ENCODE peak calls at places on chromosomes 4 and X, in five cellular contexts. One of them, this sample, is unnamed.

GRCh38 chrX:10512258-10512657 is 108.1 kb downstream of the MID1 start:
- DNase-seq in lower leg skin: no peak
- DNase-seq in dermis blood vessel endothelial cell: peak
- DNase-seq in activated CD4-positive, alpha-beta T cell treated with anti-CD3 and anti-CD28 coated beads, Interleukin-2, amount 50 U/mL, for 1 hour: no peak
- DNase-seq in HuH-7.5: no peak
- DNase-seq in this sample: no peak

GRCh38 chr4:122775987-122776836 is 43.7 kb downstream of the BBS12 start:
- DNase-seq in dermis blood vessel endothelial cell: no peak
- DNase-seq in HuH-7.5: no peak
- DNase-seq in lower leg skin: no peak
- DNase-seq in activated CD4-positive, alpha-beta T cell treated with anti-CD3 and anti-CD28 coated beads, Interleukin-2, amount 50 U/mL, for 1 hour: no peak
- DNase-seq in this sample: no peak

GRCh38 chr4:127370495-127371069 is 262.2 kb upstream of the INTU start:
- DNase-seq in dermis blood vessel endothelial cell: no peak
- DNase-seq in lower leg skin: no peak
- DNase-seq in HuH-7.5: no peak
- DNase-seq in activated CD4-positive, alpha-beta T cell treated with anti-CD3 and anti-CD28 coated beads, Interleukin-2, amount 50 U/mL, for 1 hour: no peak
- DNase-seq in this sample: no peak

GRCh38 chr4:22616516-22616915 is 76.2 kb upstream of the GBA3 start:
- DNase-seq in dermis blood vessel endothelial cell: no peak
- DNase-seq in HuH-7.5: no peak
- DNase-seq in activated CD4-positive, alpha-beta T cell treated with anti-CD3 and anti-CD28 coated beads, Interleukin-2, amount 50 U/mL, for 1 hour: no peak
- DNase-seq in lower leg skin: no peak
- DNase-seq in this sample: no peak

GRCh38 chr4:41331224-41331623 is 74.5 kb downstream of the UCHL1 start:
- DNase-seq in HuH-7.5: no peak
- DNase-seq in dermis blood vessel endothelial cell: no peak
- DNase-seq in lower leg skin: no peak
- DNase-seq in activated CD4-positive, alpha-beta T cell treated with anti-CD3 and anti-CD28 coated beads, Interleukin-2, amount 50 U/mL, for 1 hour: no peak
- DNase-seq in this sample: no peak

GRCh38 chr4:4985036-4985435 is 34.2 kb downstream of the CYTL1 start:
- DNase-seq in dermis blood vessel endothelial cell: no peak
- DNase-seq in activated CD4-positive, alpha-beta T cell treated with anti-CD3 and anti-CD28 coated beads, Interleukin-2, amount 50 U/mL, for 1 hour: no peak
- DNase-seq in lower leg skin: no peak
- DNase-seq in HuH-7.5: no peak
- DNase-seq in this sample: no peak

GRCh38 chr4:45317739-45318138 is 591.4 kb upstream of the GNPDA2 start:
- DNase-seq in dermis blood vessel endothelial cell: no peak
- DNase-seq in lower leg skin: no peak
- DNase-seq in HuH-7.5: no peak
- DNase-seq in activated CD4-positive, alpha-beta T cell treated with anti-CD3 and anti-CD28 coated beads, Interleukin-2, amount 50 U/mL, for 1 hour: no peak
- DNase-seq in this sample: no peak

GRCh38 chrX:30302957-30303356 is 6.2 kb downstream of the NR0B1 start:
- DNase-seq in activated CD4-positive, alpha-beta T cell treated with anti-CD3 and anti-CD28 coated beads, Interleukin-2, amount 50 U/mL, for 1 hour: no peak
- DNase-seq in lower leg skin: no peak
- DNase-seq in HuH-7.5: no peak
- DNase-seq in dermis blood vessel endothelial cell: no peak
- DNase-seq in this sample: no peak

GRCh38 chrX:48752498-48752897 is 9.0 kb upstream of the GLOD5 start:
- DNase-seq in dermis blood vessel endothelial cell: no peak
- DNase-seq in HuH-7.5: no peak
- DNase-seq in lower leg skin: no peak
- DNase-seq in activated CD4-positive, alpha-beta T cell treated with anti-CD3 and anti-CD28 coated beads, Interleukin-2, amount 50 U/mL, for 1 hour: no peak
- DNase-seq in this sample: no peak

GRCh38 chr4:70705146-70705855 is 16.5 kb upstream of the RUFY3 start:
- DNase-seq in activated CD4-positive, alpha-beta T cell treated with anti-CD3 and anti-CD28 coated beads, Interleukin-2, amount 50 U/mL, for 1 hour: peak
- DNase-seq in lower leg skin: peak
- DNase-seq in HuH-7.5: peak
- DNase-seq in dermis blood vessel endothelial cell: peak
- DNase-seq in this sample: peak

GRCh38 chr4:156723951-156724668 is 247.5 kb downstream of the PDGFC start:
- DNase-seq in HuH-7.5: no peak
- DNase-seq in activated CD4-positive, alpha-beta T cell treated with anti-CD3 and anti-CD28 coated beads, Interleukin-2, amount 50 U/mL, for 1 hour: no peak
- DNase-seq in lower leg skin: no peak
- DNase-seq in dermis blood vessel endothelial cell: no peak
- DNase-seq in this sample: no peak

GRCh38 chr4:102055805-102056204 is 265.3 kb downstream of the BANK1 start:
- DNase-seq in dermis blood vessel endothelial cell: no peak
- DNase-seq in HuH-7.5: no peak
- DNase-seq in activated CD4-positive, alpha-beta T cell treated with anti-CD3 and anti-CD28 coated beads, Interleukin-2, amount 50 U/mL, for 1 hour: no peak
- DNase-seq in lower leg skin: no peak
- DNase-seq in this sample: no peak

GRCh38 chrX:148504412-148504950 is 4.1 kb downstream of the AFF2 start:
- DNase-seq in HuH-7.5: no peak
- DNase-seq in dermis blood vessel endothelial cell: no peak
- DNase-seq in lower leg skin: no peak
- DNase-seq in activated CD4-positive, alpha-beta T cell treated with anti-CD3 and anti-CD28 coated beads, Interleukin-2, amount 50 U/mL, for 1 hour: no peak
- DNase-seq in this sample: no peak

GRCh38 chr4:8216443-8217245 is 17.6 kb downstream of the SH3TC1 start:
- DNase-seq in HuH-7.5: no peak
- DNase-seq in dermis blood vessel endothelial cell: no peak
- DNase-seq in activated CD4-positive, alpha-beta T cell treated with anti-CD3 and anti-CD28 coated beads, Interleukin-2, amount 50 U/mL, for 1 hour: no peak
- DNase-seq in lower leg skin: no peak
- DNase-seq in this sample: no peak

GRCh38 chr4:36348403-36348938 is 67.1 kb downstream of the DTHD1 start:
- DNase-seq in lower leg skin: no peak
- DNase-seq in activated CD4-positive, alpha-beta T cell treated with anti-CD3 and anti-CD28 coated beads, Interleukin-2, amount 50 U/mL, for 1 hour: no peak
- DNase-seq in dermis blood vessel endothelial cell: no peak
- DNase-seq in HuH-7.5: no peak
- DNase-seq in this sample: no peak

GRCh38 chrX:107632291-107632690 is 4.0 kb downstream of the PRPS1 start:
- DNase-seq in dermis blood vessel endothelial cell: no peak
- DNase-seq in HuH-7.5: no peak
- DNase-seq in activated CD4-positive, alpha-beta T cell treated with anti-CD3 and anti-CD28 coated beads, Interleukin-2, amount 50 U/mL, for 1 hour: no peak
- DNase-seq in lower leg skin: no peak
- DNase-seq in this sample: no peak

GRCh38 chrX:651922-652775 is 21.6 kb downstream of the SHOX start:
- DNase-seq in activated CD4-positive, alpha-beta T cell treated with anti-CD3 and anti-CD28 coated beads, Interleukin-2, amount 50 U/mL, for 1 hour: no peak
- DNase-seq in lower leg skin: peak
- DNase-seq in dermis blood vessel endothelial cell: no peak
- DNase-seq in HuH-7.5: no peak
- DNase-seq in this sample: no peak

GRCh38 chrX:78659955-78660354 is 827 bp upstream of the RTL3 start:
- DNase-seq in HuH-7.5: no peak
- DNase-seq in lower leg skin: no peak
- DNase-seq in activated CD4-positive, alpha-beta T cell treated with anti-CD3 and anti-CD28 coated beads, Interleukin-2, amount 50 U/mL, for 1 hour: no peak
- DNase-seq in dermis blood vessel endothelial cell: no peak
- DNase-seq in this sample: no peak

GRCh38 chrX:123648028-123648810 is 84.6 kb downstream of the THOC2 start:
- DNase-seq in activated CD4-positive, alpha-beta T cell treated with anti-CD3 and anti-CD28 coated beads, Interleukin-2, amount 50 U/mL, for 1 hour: peak
- DNase-seq in HuH-7.5: no peak
- DNase-seq in lower leg skin: no peak
- DNase-seq in dermis blood vessel endothelial cell: peak
- DNase-seq in this sample: peak

GRCh38 chrX:152896450-152896849 is 1.4 kb upstream of the ZNF185 start:
- DNase-seq in HuH-7.5: no peak
- DNase-seq in dermis blood vessel endothelial cell: peak
- DNase-seq in activated CD4-positive, alpha-beta T cell treated with anti-CD3 and anti-CD28 coated beads, Interleukin-2, amount 50 U/mL, for 1 hour: no peak
- DNase-seq in lower leg skin: no peak
- DNase-seq in this sample: no peak

GRCh38 chr4:29972121-29972520 is 748.0 kb upstream of the PCDH7 start:
- DNase-seq in dermis blood vessel endothelial cell: no peak
- DNase-seq in activated CD4-positive, alpha-beta T cell treated with anti-CD3 and anti-CD28 coated beads, Interleukin-2, amount 50 U/mL, for 1 hour: no peak
- DNase-seq in HuH-7.5: no peak
- DNase-seq in lower leg skin: no peak
- DNase-seq in this sample: no peak

GRCh38 chrX:110201799-110202198 is 116.1 kb downstream of the AMMECR1 start:
- DNase-seq in dermis blood vessel endothelial cell: no peak
- DNase-seq in HuH-7.5: no peak
- DNase-seq in activated CD4-positive, alpha-beta T cell treated with anti-CD3 and anti-CD28 coated beads, Interleukin-2, amount 50 U/mL, for 1 hour: no peak
- DNase-seq in lower leg skin: no peak
- DNase-seq in this sample: no peak

GRCh38 chr4:183838987-183839712 is 66.0 kb upstream of the STOX2 start:
- DNase-seq in dermis blood vessel endothelial cell: peak
- DNase-seq in activated CD4-positive, alpha-beta T cell treated with anti-CD3 and anti-CD28 coated beads, Interleukin-2, amount 50 U/mL, for 1 hour: no peak
- DNase-seq in HuH-7.5: no peak
- DNase-seq in lower leg skin: no peak
- DNase-seq in this sample: no peak

GRCh38 chrX:38882894-38883620 is 81.8 kb downstream of the MID1IP1 start:
- DNase-seq in lower leg skin: no peak
- DNase-seq in HuH-7.5: no peak
- DNase-seq in activated CD4-positive, alpha-beta T cell treated with anti-CD3 and anti-CD28 coated beads, Interleukin-2, amount 50 U/mL, for 1 hour: no peak
- DNase-seq in dermis blood vessel endothelial cell: peak
- DNase-seq in this sample: no peak

GRCh38 chr4:57499786-57500185 is 389.6 kb upstream of the IGFBP7 start:
- DNase-seq in lower leg skin: no peak
- DNase-seq in activated CD4-positive, alpha-beta T cell treated with anti-CD3 and anti-CD28 coated beads, Interleukin-2, amount 50 U/mL, for 1 hour: no peak
- DNase-seq in dermis blood vessel endothelial cell: no peak
- DNase-seq in HuH-7.5: peak
- DNase-seq in this sample: no peak

GRCh38 chr4:75429208-75429607 is 85.0 kb downstream of the RCHY1 start:
- DNase-seq in lower leg skin: no peak
- DNase-seq in HuH-7.5: no peak
- DNase-seq in dermis blood vessel endothelial cell: no peak
- DNase-seq in activated CD4-positive, alpha-beta T cell treated with anti-CD3 and anti-CD28 coated beads, Interleukin-2, amount 50 U/mL, for 1 hour: no peak
- DNase-seq in this sample: no peak

GRCh38 chrX:115226929-115227328 is 7.0 kb downstream of the LRCH2 start:
- DNase-seq in dermis blood vessel endothelial cell: peak
- DNase-seq in HuH-7.5: no peak
- DNase-seq in activated CD4-positive, alpha-beta T cell treated with anti-CD3 and anti-CD28 coated beads, Interleukin-2, amount 50 U/mL, for 1 hour: no peak
- DNase-seq in lower leg skin: no peak
- DNase-seq in this sample: no peak

GRCh38 chr4:2924765-2925301 is 38.4 kb downstream of the NOP14 start:
- DNase-seq in HuH-7.5: no peak
- DNase-seq in lower leg skin: peak
- DNase-seq in activated CD4-positive, alpha-beta T cell treated with anti-CD3 and anti-CD28 coated beads, Interleukin-2, amount 50 U/mL, for 1 hour: no peak
- DNase-seq in dermis blood vessel endothelial cell: no peak
- DNase-seq in this sample: no peak

GRCh38 chr4:151158979-151159378 is 59.6 kb downstream of the RPS3A start:
- DNase-seq in lower leg skin: no peak
- DNase-seq in activated CD4-positive, alpha-beta T cell treated with anti-CD3 and anti-CD28 coated beads, Interleukin-2, amount 50 U/mL, for 1 hour: no peak
- DNase-seq in HuH-7.5: no peak
- DNase-seq in dermis blood vessel endothelial cell: no peak
- DNase-seq in this sample: no peak

GRCh38 chr4:185282968-185283367 is 73.6 kb downstream of the SNX25 start:
- DNase-seq in lower leg skin: no peak
- DNase-seq in dermis blood vessel endothelial cell: peak
- DNase-seq in activated CD4-positive, alpha-beta T cell treated with anti-CD3 and anti-CD28 coated beads, Interleukin-2, amount 50 U/mL, for 1 hour: no peak
- DNase-seq in HuH-7.5: no peak
- DNase-seq in this sample: no peak

GRCh38 chr4:40661803-40662202 is 32.1 kb upstream of the RBM47 start:
- DNase-seq in lower leg skin: no peak
- DNase-seq in dermis blood vessel endothelial cell: no peak
- DNase-seq in activated CD4-positive, alpha-beta T cell treated with anti-CD3 and anti-CD28 coated beads, Interleukin-2, amount 50 U/mL, for 1 hour: no peak
- DNase-seq in HuH-7.5: no peak
- DNase-seq in this sample: no peak

GRCh38 chr4:159150380-159150779 is 47.5 kb downstream of the RAPGEF2 start:
- DNase-seq in activated CD4-positive, alpha-beta T cell treated with anti-CD3 and anti-CD28 coated beads, Interleukin-2, amount 50 U/mL, for 1 hour: no peak
- DNase-seq in lower leg skin: no peak
- DNase-seq in dermis blood vessel endothelial cell: no peak
- DNase-seq in HuH-7.5: no peak
- DNase-seq in this sample: no peak

This sample was measured in activated T-helper 2 cell treated with anti-CD3 and anti-CD28 coated beads, Interferon-gamma antibody, Interleukin-2, Interleukin-4, amounts not matched to agents 10 μg/mL and 5 μg/mL and 100 μg/mL, durations not matched to agents 14 hours and 24 hours and 36 hours.